ENCODE peak calls at places on chromosomes 6 and 20, in seven cellular contexts. K is spleen, O is epithelial cell of proximal tubule, R is tibial artery, W is glutamatergic neuron, H is BE2C, I is A549. X is an unnamed sample.

GRCh38 chr20:62419759-62420158 is 7.6 kb downstream of the RBBP8NL start:
- DNase-seq in K (no peak), O (no peak), H (no peak), W (no peak), I (no peak), R (no peak), X (no peak)

GRCh38 chr20:20085071-20085470 is 32.7 kb downstream of the CFAP61 start:
- DNase-seq in W (no peak), R (peak), H (peak), I (no peak), O (no peak), K (no peak), X (no peak)

GRCh38 chr6:163790296-163790840 is 375.9 kb downstream of the QKI start:
- DNase-seq in I (no peak), W (no peak), O (no peak), K (no peak), H (no peak), R (no peak), X (no peak)

GRCh38 chr6:169851641-169852503 is 100.5 kb downstream of the ERMARD start:
- DNase-seq in R (no peak), H (no peak), I (no peak), W (no peak), K (peak), O (no peak), X (no peak)

GRCh38 chr6:52361945-52362442 is at the start of gene PAQR8:
- DNase-seq in W (peak), I (peak), K (peak), R (peak), O (no peak), H (peak), X (peak)

GRCh38 chr20:24859539-24859938 is 89.5 kb upstream of the CST7 start:
- DNase-seq in I (no peak), O (no peak), K (no peak), W (no peak), R (no peak), H (no peak), X (no peak)

GRCh38 chr6:165219629-165220028 is 89.8 kb downstream of the C6orf118 start:
- DNase-seq in H (no peak), O (no peak), I (no peak), K (no peak), R (no peak), W (no peak), X (no peak)

GRCh38 chr6:44652551-44652950 is 265.0 kb downstream of the CDC5L start:
- DNase-seq in W (no peak), K (no peak), R (no peak), H (no peak), I (no peak), O (no peak), X (no peak)

GRCh38 chr6:38676236-38676973 is 26.5 kb downstream of the GLO1 start:
- DNase-seq in O (no peak), R (no peak), H (no peak), I (no peak), K (no peak), W (no peak), X (no peak)

GRCh38 chr6:5054427-5054873 is 30.7 kb upstream of the PPP1R3G start:
- DNase-seq in K (no peak), H (no peak), W (no peak), R (no peak), I (no peak), O (no peak), X (no peak)

GRCh38 chr6:150443621-150444020 is 74.8 kb downstream of the IYD start:
- DNase-seq in K (no peak), H (no peak), R (no peak), W (no peak), I (no peak), O (no peak), X (no peak)

GRCh38 chr6:135624402-135625297 is 127.1 kb upstream of the AHI1 start:
- DNase-seq in R (no peak), O (no peak), I (no peak), W (no peak), H (no peak), K (no peak), X (no peak)

GRCh38 chr6:53483423-53484353 is 61.2 kb downstream of the GCLC start:
- DNase-seq in H (peak), I (no peak), K (peak), R (no peak), W (no peak), O (no peak), X (no peak)

GRCh38 chr6:154218787-154219186 is 137.8 kb downstream of the IPCEF1 start:
- DNase-seq in I (no peak), K (no peak), R (no peak), H (no peak), W (no peak), O (no peak), X (no peak)

GRCh38 chr20:2984956-2985661 is 58.3 kb upstream of the GNRH2 start:
- DNase-seq in O (peak), H (peak), R (no peak), W (no peak), I (no peak), K (no peak), X (no peak)

GRCh38 chr6:22322103-22322882 is 25.5 kb upstream of the PRL start:
- DNase-seq in R (no peak), O (no peak), K (no peak), I (no peak), W (no peak), H (no peak), X (peak)

GRCh38 chr6:9428416-9429172 is 986.3 kb downstream of the TFAP2A start:
- DNase-seq in O (no peak), R (no peak), W (no peak), K (no peak), I (no peak), H (no peak), X (no peak)

GRCh38 chr6:10431423-10432164 is 16.7 kb upstream of the TFAP2A start:
- DNase-seq in R (no peak), H (no peak), O (no peak), W (no peak), K (no peak), I (no peak), X (no peak)

GRCh38 chr20:53582574-53583351 is 10.9 kb downstream of the ZNF217 start:
- DNase-seq in O (peak), K (no peak), R (no peak), I (peak), H (peak), W (no peak), X (no peak)

GRCh38 chr6:132731086-132731485 is 17.2 kb upstream of the VNN1 start:
- DNase-seq in H (no peak), K (no peak), I (no peak), O (no peak), R (no peak), W (no peak), X (no peak)

GRCh38 chr6:132733288-132733687 is 19.4 kb upstream of the VNN1 start:
- DNase-seq in W (no peak), K (no peak), I (no peak), H (no peak), O (no peak), R (no peak), X (no peak)

GRCh38 chr6:132736239-132736638 is 21.5 kb downstream of the VNN2 start:
- DNase-seq in O (no peak), H (no peak), W (no peak), I (no peak), K (no peak), R (no peak), X (no peak)

GRCh38 chr6:132733814-132734213 is 20.0 kb upstream of the VNN1 start:
- DNase-seq in I (no peak), R (no peak), K (no peak), W (no peak), O (no peak), H (no peak), X (no peak)

GRCh38 chr6:132734694-132735236 is 20.9 kb upstream of the VNN1 start:
- DNase-seq in R (no peak), O (no peak), W (no peak), H (no peak), I (no peak), K (no peak), X (no peak)
- TF ChIP-seq CTCF in R (no peak), O (peak), W (no peak), H (peak), I (peak), K (no peak), X (no peak)

GRCh38 chr20:768426-768978 is at the start of gene SLC52A3:
- DNase-seq in H (no peak), I (peak), K (no peak), R (no peak), O (no peak), W (peak), X (peak)
- TF ChIP-seq CTCF in H (peak), I (peak), K (no peak), R (no peak), O (peak), W (no peak), X (no peak)

DNA sequence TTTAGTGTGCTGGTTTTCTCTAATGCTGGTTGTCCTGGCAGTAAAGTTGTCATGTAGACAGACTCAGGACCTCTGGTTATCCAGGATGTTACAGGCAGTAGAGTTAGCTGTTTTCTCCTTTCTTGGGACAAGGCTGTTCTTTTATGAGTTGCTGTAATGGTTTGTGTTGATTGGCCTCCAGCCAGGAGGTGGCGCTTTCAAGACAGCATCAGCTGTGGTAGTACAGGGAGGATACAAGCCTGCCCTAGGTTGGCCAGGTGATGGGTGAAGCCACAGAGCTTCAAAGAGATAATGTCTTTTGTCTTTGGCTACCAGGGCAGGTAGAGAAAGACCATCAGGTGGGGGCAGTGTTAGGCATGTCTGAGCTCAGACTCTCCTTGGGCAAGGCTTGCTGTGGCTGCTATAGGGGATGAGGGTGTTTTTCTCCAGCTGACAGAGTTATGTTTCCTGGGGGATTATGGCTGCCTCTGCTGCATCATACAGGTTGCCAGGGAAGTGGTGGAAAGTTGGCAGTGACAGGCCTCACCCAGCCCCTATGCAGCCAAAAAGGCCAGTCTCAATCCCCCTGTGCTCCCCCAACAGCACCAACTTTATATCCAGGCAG is 127.2 kb upstream of the TAB2 start:
- DNase-seq in O (peak), I (no peak), K (peak), W (no peak), R (no peak), H (peak), X (no peak)
- TF ChIP-seq CTCF in O (peak), I (no peak), K (peak), W (no peak), R (no peak), H (peak), X (no peak)

GRCh38 chr6:39902786-39903465 is 31.3 kb downstream of the MOCS1 start:
- DNase-seq in O (no peak), K (peak), I (no peak), H (no peak), W (no peak), R (peak), X (no peak)
- TF ChIP-seq CTCF in O (peak), K (no peak), I (no peak), H (no peak), W (no peak), R (no peak), X (no peak)

DNA sequence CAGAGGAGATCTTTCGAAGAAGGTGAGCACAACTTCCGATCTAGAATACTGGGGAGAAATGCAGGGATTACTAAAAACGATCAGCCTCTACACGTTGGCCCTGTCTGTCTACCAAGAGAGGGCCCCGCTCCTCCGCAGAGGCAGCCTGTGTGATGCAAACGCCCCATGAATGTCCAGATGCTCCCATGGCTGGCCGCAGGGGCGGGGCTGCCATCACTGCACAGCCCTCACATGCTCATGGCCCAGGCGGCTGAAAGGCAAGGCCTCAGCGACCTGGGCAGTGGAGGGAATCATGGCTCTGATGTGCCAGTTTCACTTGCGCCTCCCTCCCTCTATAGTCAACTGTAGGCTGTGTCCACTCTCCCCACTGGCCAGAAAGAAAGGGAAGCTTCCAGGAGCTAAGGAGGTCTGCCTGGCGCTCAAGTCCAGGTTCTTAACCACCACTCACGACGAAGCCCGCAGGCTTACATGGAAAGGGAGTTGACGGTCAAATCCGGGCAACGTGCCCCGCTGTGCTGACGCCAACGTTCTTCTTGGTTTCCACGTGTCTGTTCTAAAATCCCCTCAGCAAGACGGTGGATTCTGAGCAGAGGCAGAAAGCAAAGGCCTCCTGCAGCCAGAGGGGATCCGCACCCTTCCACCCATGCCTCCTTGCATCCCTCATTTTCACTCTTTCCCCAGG is 14.2 kb downstream of the PXDC1 start:
- DNase-seq in H (no peak), R (peak), W (no peak), I (no peak), K (no peak), O (no peak), X (no peak)
- TF ChIP-seq CTCF in H (no peak), R (no peak), W (no peak), I (no peak), K (no peak), O (no peak), X (no peak)

DNA sequence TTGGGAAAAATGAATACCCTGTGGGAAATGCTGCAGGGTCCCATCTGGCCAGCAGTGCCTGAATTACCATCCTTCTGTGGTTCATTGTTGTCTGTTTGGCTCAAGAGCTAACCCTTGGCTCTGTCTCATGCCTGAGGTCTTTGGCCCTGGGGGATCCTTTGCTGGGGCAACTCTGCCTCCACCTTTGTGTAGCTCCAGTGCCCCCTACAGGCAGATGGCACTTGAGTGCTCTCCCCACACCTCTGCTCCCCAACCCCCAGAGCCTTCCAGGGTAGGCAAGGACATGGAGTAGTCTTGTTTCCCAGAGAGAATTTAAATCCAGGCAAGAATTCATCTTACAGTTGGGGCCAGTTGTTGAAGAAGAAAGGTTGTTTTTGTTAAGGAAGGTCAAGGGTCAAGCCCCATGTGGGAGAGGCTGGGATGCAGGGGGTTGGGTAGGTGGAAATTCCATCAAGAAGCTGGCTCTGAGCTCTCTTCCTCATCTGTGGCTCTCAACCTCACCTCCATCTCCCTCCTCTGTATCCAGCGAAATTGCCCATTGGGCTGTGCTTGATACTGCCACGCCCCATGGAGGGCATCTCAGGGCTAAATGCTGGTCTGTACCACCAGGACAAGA is 44.2 kb downstream of the ZNF831 start:
- DNase-seq in R (no peak), W (peak), H (peak), O (no peak), I (peak), K (peak), X (peak)
- TF ChIP-seq CTCF in R (peak), W (peak), H (peak), O (peak), I (peak), K (peak), X (peak)

GRCh38 chr6:100118301-100118700 is 124.3 kb upstream of the MCHR2 start:
- DNase-seq in I (no peak), R (no peak), W (no peak), K (no peak), O (no peak), H (no peak), X (no peak)

GRCh38 chr6:100117680-100118079 is 123.7 kb upstream of the MCHR2 start:
- DNase-seq in K (no peak), I (no peak), O (no peak), W (no peak), R (no peak), H (no peak), X (no peak)

GRCh38 chr6:100115702-100116101 is 121.7 kb upstream of the MCHR2 start:
- DNase-seq in O (no peak), W (no peak), H (no peak), I (no peak), R (no peak), K (no peak), X (no peak)

GRCh38 chr6:100119261-100119660 is 125.2 kb upstream of the MCHR2 start:
- DNase-seq in W (no peak), R (no peak), I (no peak), H (no peak), K (no peak), O (no peak), X (no peak)

DNA sequence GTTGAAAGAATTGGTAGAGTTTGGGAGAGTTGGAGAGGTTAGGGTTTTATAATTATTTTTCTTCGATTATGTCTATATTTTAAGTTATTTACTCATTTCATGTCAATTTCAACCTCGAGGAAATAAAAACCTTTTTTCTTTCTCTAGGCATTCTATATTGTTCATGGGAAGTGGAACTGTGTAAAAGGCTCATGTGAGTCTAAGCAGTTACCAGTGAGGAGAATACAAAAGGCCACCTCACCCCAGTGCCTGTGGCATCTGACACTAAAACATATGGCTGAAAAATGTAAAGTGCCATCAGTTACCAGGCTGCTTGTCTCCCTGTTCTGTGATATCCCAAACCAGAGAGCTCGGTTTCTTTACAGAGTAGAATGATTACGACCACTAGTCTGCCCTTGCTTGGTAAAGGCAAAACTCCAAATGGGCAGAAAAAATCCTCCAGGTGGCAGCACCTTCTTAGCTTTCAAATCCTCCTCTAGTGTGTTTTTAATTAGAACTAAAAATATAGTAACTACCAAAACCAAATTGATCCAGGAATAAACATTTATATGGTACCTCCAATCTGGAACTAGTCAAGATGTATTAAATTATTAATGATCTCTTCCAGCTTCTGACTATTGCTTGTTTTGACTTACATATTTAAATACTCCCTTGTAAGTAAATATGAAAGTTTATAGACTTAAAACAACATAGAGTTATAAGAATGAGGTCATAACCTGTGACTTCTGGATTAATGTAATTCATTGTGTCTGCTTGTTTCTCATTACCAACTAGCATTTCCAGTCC is 122.6 kb upstream of the MCHR2 start:
- DNase-seq in W (peak), R (no peak), H (peak), K (no peak), O (peak), I (peak), X (peak)
- TF ChIP-seq CTCF in W (peak), R (peak), H (peak), K (peak), O (peak), I (peak), X (peak)